ENCODE peak calls at places on chromosomes 13 and 19, in nine cellular contexts. M, B, O, D, S, Y, V, W and G are unnamed samples.

GRCh38 chr19:31232871-31233270 is 116.4 kb downstream of the TSHZ3 start:
- DNase-seq in M (peak; percentile 36), B (peak; percentile 97), O (peak; percentile 44), D (no peak), S (no peak), Y (peak; percentile 67), V (no peak), W (no peak), G (no peak)

GRCh38 chr19:28400953-28401671 is 811.8 kb downstream of the UQCRFS1 start:
- DNase-seq in M (no peak), B (no peak), O (no peak), D (no peak), S (no peak), Y (no peak), V (no peak), W (no peak), G (no peak)

GRCh38 chr13:48066310-48066989 is 28.5 kb downstream of the MED4 start:
- DNase-seq in M (no peak), B (peak; percentile 49), O (peak; percentile 57), D (peak; percentile 62), S (no peak), Y (peak; percentile 69), V (no peak), W (peak; percentile 17), G (no peak)

GRCh38 chr19:870963-871401 is 11.5 kb downstream of the CFD start:
- DNase-seq in M (no peak), B (peak; percentile 78), O (no peak), D (no peak), S (no peak), Y (no peak), V (no peak), W (no peak), G (no peak)

GRCh38 chr19:18517606-18518005 is 4.3 kb downstream of the ELL start:
- DNase-seq in M (no peak), B (no peak), O (no peak), D (no peak), S (no peak), Y (no peak), V (no peak), W (no peak), G (no peak)

GRCh38 chr13:30615851-30616311 is 1.8 kb upstream of the USPL1 start:
- DNase-seq in M (peak; percentile 19), B (peak; percentile 65), O (peak; percentile 43), D (no peak), S (no peak), Y (peak; percentile 17), V (no peak), W (no peak), G (no peak)

GRCh38 chr19:7644550-7644877 is 7.6 kb downstream of the STXBP2 start:
- DNase-seq in M (no peak), B (no peak), O (no peak), D (no peak), S (no peak), Y (no peak), V (no peak), W (no peak), G (no peak)

GRCh38 chr13:113445791-113446487 is 7.3 kb downstream of the ADPRHL1 start:
- DNase-seq in M (no peak), B (peak; percentile 30), O (no peak), D (no peak), S (no peak), Y (no peak), V (no peak), W (no peak), G (no peak)

GRCh38 chr19:402786-403185 is 6.2 kb downstream of the C2CD4C start:
- DNase-seq in M (no peak), B (no peak), O (no peak), D (no peak), S (no peak), Y (no peak), V (no peak), W (no peak), G (peak; percentile 30)